ENCODE peak calls at places on chromosomes 7 and 10, in four cellular contexts. Z is HCT116, Y is tibial nerve, V is gastrocnemius medialis. M is an unnamed sample.

GRCh38 chr7:145224775-145225174 is 388.9 kb upstream of the TPK1 start:
- DNase-seq in Z (no peak), Y (no peak), V (no peak), M (no peak)

GRCh38 chr10:132714096-132714721 is 71.7 kb downstream of the NKX6-2 start:
- DNase-seq in V (no peak), Z (no peak), Y (peak), M (no peak)

GRCh38 chr10:104317195-104318095 is 20.8 kb downstream of the ITPRIP start:
- DNase-seq in Y (peak), V (no peak), Z (no peak), M (no peak)

GRCh38 chr7:127447326-127447945 is 54.9 kb upstream of the ZNF800 start:
- DNase-seq in Z (peak), V (no peak), Y (no peak), M (no peak)

GRCh38 chr7:22726345-22726848 is 603 bp upstream of the IL6 start:
- DNase-seq in Z (peak), Y (no peak), V (peak), M (peak)

GRCh38 chr7:24319209-24319608 is 35.2 kb downstream of the NPY start:
- DNase-seq in Z (no peak), Y (no peak), V (no peak), M (no peak)

GRCh38 chr10:23826399-23826798 is 382.5 kb upstream of the KIAA1217 start:
- DNase-seq in V (no peak), Z (no peak), Y (no peak), M (no peak)

GRCh38 chr7:33334349-33334748 is 205.0 kb downstream of the BBS9 start:
- DNase-seq in Z (peak), V (no peak), Y (no peak), M (no peak)

GRCh38 chr10:113565364-113565763 is 12.5 kb downstream of the HABP2 start:
- DNase-seq in V (no peak), Y (no peak), Z (no peak), M (no peak)

GRCh38 chr10:123559066-123559822 is 106.9 kb upstream of the GPR26 start:
- DNase-seq in Z (peak), V (peak), Y (peak), M (peak)

GRCh38 chr7:83001362-83002040 is 161.2 kb downstream of the PCLO start:
- DNase-seq in V (no peak), Y (no peak), Z (no peak), M (no peak)

GRCh38 chr7:1691096-1691495 is 21.0 kb downstream of the ELFN1 start:
- DNase-seq in Z (no peak), Y (no peak), V (no peak), M (no peak)

GRCh38 chr10:69125554-69125953 is 1.6 kb downstream of the VPS26A start:
- DNase-seq in Y (no peak), V (no peak), Z (no peak), M (no peak)
- H3K27ac ChIP-seq in Y (no peak), V (no peak), Z (no peak), M (no peak)

GRCh38 chr10:48926255-48926654 is 13.4 kb downstream of the LRRC18 start:
- DNase-seq in Z (no peak), Y (no peak), V (no peak), M (peak)
- TF ChIP-seq CTCF in Z (no peak), Y (no peak), V (no peak), M (no peak)

GRCh38 chr10:117003336-117003735 is 1.7 kb downstream of the SHTN1 start:
- DNase-seq in Z (no peak), V (no peak), Y (no peak), M (no peak)

GRCh38 chr10:117007080-117007479 is 2.1 kb upstream of the SHTN1 start:
- DNase-seq in Y (no peak), Z (peak), V (no peak), M (no peak)

GRCh38 chr10:117004238-117004626 is 755 bp downstream of the SHTN1 start:
- DNase-seq in Y (no peak), Z (no peak), V (no peak), M (no peak)

GRCh38 chr10:117005454-117006055 is 568 bp upstream of the SHTN1 start:
- DNase-seq in Y (no peak), V (no peak), Z (peak), M (no peak)

DNA sequence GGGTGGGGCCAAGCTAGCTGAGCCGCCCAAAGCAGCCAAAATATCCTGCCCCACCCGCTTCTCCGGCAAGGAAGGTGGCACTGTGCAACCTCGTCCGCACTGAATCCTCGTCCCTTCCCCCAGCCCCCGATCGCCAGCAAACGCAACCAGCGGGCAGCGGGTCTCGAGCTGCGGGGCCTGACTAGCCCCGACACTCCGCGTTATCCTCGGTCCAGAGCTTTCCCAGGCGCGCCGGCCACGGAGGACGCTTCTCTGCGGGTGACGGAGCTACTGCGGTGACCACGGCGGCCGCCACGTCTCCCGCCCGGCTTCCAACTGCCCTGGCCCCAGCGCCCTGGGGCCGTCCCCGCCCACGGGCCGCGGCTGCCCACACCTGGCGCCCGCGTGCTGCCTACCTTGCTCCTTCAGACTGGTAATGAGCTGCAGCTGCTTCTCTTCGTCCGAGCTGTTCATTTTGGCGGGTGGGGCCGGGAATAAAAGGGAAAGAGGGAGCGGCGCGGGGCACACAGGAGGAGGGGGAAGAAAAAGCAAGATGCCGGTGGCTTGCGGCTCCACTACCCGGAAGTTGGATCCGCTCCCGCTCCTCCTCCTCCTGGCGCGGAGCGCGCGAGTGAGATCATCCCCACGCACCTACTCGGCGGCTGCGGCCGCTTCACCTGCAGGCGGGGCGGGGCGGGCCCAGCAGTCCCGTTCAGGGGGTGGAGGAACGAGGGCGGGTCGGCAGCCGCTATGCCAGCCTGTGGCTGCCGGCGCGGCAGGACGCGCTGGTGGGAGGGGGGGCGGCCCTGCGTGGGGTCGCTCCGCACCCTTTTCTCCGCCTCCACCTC is at the start of gene SHTN1:
- DNase-seq in V (peak), Z (peak), Y (peak), M (peak)
- H3K27ac ChIP-seq in V (no peak), Z (peak), Y (peak), M (peak)

GRCh38 chr10:119815671-119816070 is 57.0 kb downstream of the MCMBP start:
- DNase-seq in Y (no peak), V (no peak), Z (no peak), M (no peak)

GRCh38 chr10:119821172-119821571 is 51.5 kb downstream of the MCMBP start:
- DNase-seq in V (no peak), Z (no peak), Y (no peak), M (no peak)

GRCh38 chr10:119818889-119819270 is 53.8 kb downstream of the MCMBP start:
- DNase-seq in Z (no peak), Y (no peak), V (no peak), M (no peak)

GRCh38 chr10:119812684-119813083 is 60.0 kb downstream of the MCMBP start:
- DNase-seq in V (no peak), Y (no peak), Z (no peak), M (no peak)

GRCh38 chr10:119817991-119818888 is 54.4 kb downstream of the MCMBP start:
- DNase-seq in Z (no peak), V (no peak), Y (peak), M (no peak)
- TF ChIP-seq CTCF in Z (no peak), V (no peak), Y (no peak), M (no peak)

GRCh38 chr7:105131033-105131656 is 117.1 kb downstream of the KMT2E start:
- DNase-seq in Y (no peak), Z (no peak), V (no peak), M (no peak)
- H3K27ac ChIP-seq in Y (no peak), Z (no peak), V (no peak), M (no peak)

GRCh38 chr10:21097926-21098355 is 200.8 kb upstream of the NEBL start:
- DNase-seq in Z (no peak), V (no peak), Y (no peak), M (no peak)

GRCh38 chr10:21100871-21101514 is 203.9 kb upstream of the NEBL start:
- DNase-seq in V (no peak), Z (no peak), Y (no peak), M (no peak)

GRCh38 chr10:21095494-21096055 is 198.5 kb upstream of the NEBL start:
- DNase-seq in Z (no peak), Y (no peak), V (no peak), M (no peak)

GRCh38 chr10:21099291-21099800 is 202.2 kb upstream of the NEBL start:
- DNase-seq in Y (no peak), V (no peak), Z (no peak), M (no peak)

GRCh38 chr10:21100190-21100589 is 203.1 kb upstream of the NEBL start:
- DNase-seq in Z (no peak), Y (no peak), V (no peak), M (no peak)
- TF ChIP-seq CTCF in Z (no peak), Y (no peak), V (no peak), M (no peak)